ENCODE peak calls at places on chromosome 21, in four cellular contexts. S, J, A and Y are unnamed samples.

GRCh38 chr21:45228171-45228641 is 59.5 kb downstream of the POFUT2 start:
- DNase-seq in S (peak), A (no peak), J (no peak), Y (no peak)

GRCh38 chr21:34743831-34744230 is 75.0 kb downstream of the CLIC6 start:
- DNase-seq in S (no peak), J (no peak), A (no peak), Y (no peak)

GRCh38 chr21:28754127-28754611 is 238.5 kb downstream of the LTN1 start:
- DNase-seq in A (no peak), J (no peak), S (no peak), Y (no peak)

GRCh38 chr21:27425574-27425973 is 458.7 kb upstream of the ADAMTS5 start:
- DNase-seq in A (no peak), J (no peak), S (no peak), Y (no peak)

GRCh38 chr21:34351786-34352241 is 12.0 kb upstream of the KCNE2 start:
- DNase-seq in J (no peak), S (no peak), A (no peak), Y (no peak)

GRCh38 chr21:21101911-21102310 is 103.7 kb downstream of the NCAM2 start:
- DNase-seq in A (no peak), J (no peak), S (no peak), Y (peak)

GRCh38 chr21:43645414-43645891 is 13.8 kb downstream of the HSF2BP start:
- DNase-seq in S (no peak), J (no peak), A (no peak), Y (no peak)

GRCh38 chr21:28516996-28517592 is 475.6 kb downstream of the LTN1 start:
- DNase-seq in S (peak), A (peak), J (peak), Y (peak)

DNA sequence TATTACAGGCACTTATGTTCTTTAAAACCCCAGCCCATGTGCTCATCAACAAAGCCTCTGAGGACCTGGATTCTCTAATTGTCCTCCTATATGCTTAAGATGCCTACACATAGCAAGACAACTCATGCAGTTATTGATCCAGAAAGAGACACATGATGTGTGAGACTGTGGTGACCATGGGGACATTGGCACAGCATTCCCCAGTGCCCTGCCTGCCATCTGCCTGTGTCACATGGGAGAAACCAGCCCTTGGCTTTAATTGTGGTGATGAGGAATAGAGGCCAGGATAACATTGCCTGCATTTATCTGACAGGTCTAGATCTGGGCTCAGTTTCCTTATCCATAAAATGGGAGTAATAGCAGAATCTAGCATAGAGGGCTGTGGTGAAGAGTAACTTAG is 151.8 kb downstream of the PCP4 start:
- DNase-seq in A (no peak), J (no peak), S (no peak), Y (no peak)
- H3K27ac ChIP-seq in A (no peak), J (no peak), S (no peak), Y (no peak)

GRCh38 chr21:37454869-37455503 is 88.4 kb downstream of the DYRK1A start:
- DNase-seq in J (no peak), A (no peak), S (no peak), Y (no peak)

GRCh38 chr21:37453350-37453749 is 86.8 kb downstream of the DYRK1A start:
- DNase-seq in A (no peak), S (no peak), J (no peak), Y (no peak)

GRCh38 chr21:37450385-37451044 is 83.9 kb downstream of the DYRK1A start:
- DNase-seq in J (no peak), A (no peak), S (no peak), Y (no peak)

GRCh38 chr21:37451446-37451845 is 84.9 kb downstream of the DYRK1A start:
- DNase-seq in J (no peak), A (no peak), S (no peak), Y (no peak)

GRCh38 chr21:37452222-37452621 is 85.6 kb downstream of the DYRK1A start:
- DNase-seq in A (no peak), J (no peak), S (no peak), Y (no peak)
- H3K27ac ChIP-seq in A (peak), J (no peak), S (no peak), Y (no peak)

GRCh38 chr21:39384674-39385298 is 35.9 kb upstream of the HMGN1 start:
- DNase-seq in J (no peak), A (no peak), S (no peak), Y (no peak)

GRCh38 chr21:39386899-39387298 is 38.0 kb upstream of the HMGN1 start:
- DNase-seq in S (no peak), A (no peak), J (no peak), Y (no peak)

GRCh38 chr21:39385299-39386145 is 36.6 kb upstream of the HMGN1 start:
- DNase-seq in J (peak), A (peak), S (peak), Y (peak)

GRCh38 chr21:39387461-39388037 is 38.7 kb upstream of the HMGN1 start:
- DNase-seq in S (peak), J (peak), A (peak), Y (peak)

DNA sequence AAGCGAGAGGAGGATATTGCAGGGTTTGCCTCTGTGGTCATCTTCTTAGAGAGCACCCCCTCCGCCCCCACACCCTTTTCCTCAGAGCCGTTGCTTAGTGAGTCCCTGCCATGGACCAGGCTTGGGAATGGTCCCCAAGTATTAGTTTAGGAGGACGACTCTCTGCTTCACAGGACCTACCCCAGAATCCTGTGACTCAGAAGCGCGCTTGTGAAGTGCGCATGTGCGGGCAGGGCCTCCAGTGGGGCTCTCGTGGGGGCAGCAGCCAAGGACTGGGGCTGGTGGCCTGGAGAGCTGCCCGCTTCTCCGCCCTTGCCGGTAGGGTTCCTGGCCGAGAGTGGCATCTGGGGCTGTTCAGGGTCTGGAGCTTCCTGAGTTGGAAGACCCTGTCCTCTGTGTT is 37.3 kb upstream of the HMGN1 start:
- DNase-seq in J (peak), A (peak), S (no peak), Y (peak)
- H3K27ac ChIP-seq in J (peak), A (peak), S (no peak), Y (peak)

DNA sequence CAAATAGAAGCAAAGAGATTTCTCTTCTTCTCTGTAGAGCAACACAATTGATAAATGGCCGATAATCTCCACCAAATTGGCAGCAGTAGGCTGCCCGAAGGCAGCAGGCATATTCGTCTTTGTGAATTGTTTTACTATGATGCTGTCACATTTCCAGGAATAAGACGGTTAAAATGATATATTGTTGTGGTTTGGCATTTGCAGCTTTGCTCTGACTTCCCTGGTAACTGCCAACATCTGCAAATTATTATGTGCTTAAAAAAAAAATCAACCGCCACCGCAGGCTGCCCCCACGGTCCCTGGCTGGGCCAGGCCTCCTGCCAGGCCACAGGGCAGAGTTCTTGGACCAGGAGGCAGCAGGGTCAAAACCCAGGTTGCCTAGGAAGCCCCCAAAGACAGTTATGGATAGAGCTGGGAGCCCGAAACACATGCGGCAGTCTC is 179.3 kb downstream of the ETS2 start:
- DNase-seq in J (no peak), A (no peak), S (no peak), Y (no peak)
- H3K27ac ChIP-seq in J (peak), A (peak), S (no peak), Y (no peak)